ENCODE peak calls at places on chromosomes 6 and 20, in eight cellular contexts. U is fibroblast of the aortic adventitia, W is BE2C, T is AG09319, Z is GM13977, B is stomach, C is A549, M is right atrium auricular region. Q is an unnamed sample.

GRCh38 chr6:149236584-149236983 is 80.9 kb upstream of the TAB2 start:
- DNase-seq in T (no peak), B (no peak), M (no peak), U (peak; percentile 84), W (no peak), Z (no peak), C (no peak), Q (no peak)

GRCh38 chr6:11284996-11285395 is 52.5 kb upstream of the NEDD9 start:
- DNase-seq in W (no peak), C (no peak), Z (no peak), M (no peak), B (no peak), U (no peak), T (no peak), Q (no peak)

GRCh38 chr6:32056254-32056653 is 18.0 kb downstream of the CYP21A2 start:
- DNase-seq in Z (no peak), T (no peak), C (no peak), W (no peak), M (no peak), U (no peak), B (no peak), Q (no peak)

GRCh38 chr20:49570828-49571552 is 3.1 kb upstream of the PTGIS start:
- DNase-seq in M (peak; percentile 57), B (no peak), C (no peak), W (no peak), Z (no peak), U (peak; percentile 83), T (no peak), Q (no peak)

GRCh38 chr6:1834231-1834630 is 224.5 kb downstream of the FOXC1 start:
- DNase-seq in Z (no peak), C (no peak), M (no peak), B (no peak), T (no peak), U (no peak), W (no peak), Q (no peak)

GRCh38 chr6:53805725-53806124 is 10.9 kb downstream of the LRRC1 start:
- DNase-seq in M (no peak), U (no peak), W (no peak), C (no peak), Z (no peak), B (no peak), T (no peak), Q (no peak)

GRCh38 chr6:149313070-149313469 is 4.4 kb upstream of the TAB2 start:
- DNase-seq in C (no peak), T (no peak), U (no peak), M (no peak), W (no peak), Z (no peak), B (no peak), Q (no peak)

GRCh38 chr6:49787176-49787575 is at the start of gene PGK2:
- DNase-seq in W (peak; percentile 10), U (no peak), T (no peak), B (no peak), C (peak; percentile 41), Z (no peak), M (no peak), Q (no peak)

GRCh38 chr20:55200317-55200716 is 724.9 kb downstream of the DOK5 start:
- DNase-seq in C (no peak), U (no peak), M (no peak), T (no peak), Z (no peak), W (no peak), B (no peak), Q (no peak)

GRCh38 chr6:139925894-139926641 is 551.6 kb upstream of the CITED2 start:
- DNase-seq in B (no peak), W (peak; percentile 70), U (peak; percentile 92), Z (no peak), T (peak; percentile 30), C (peak; percentile 1), M (no peak), Q (no peak)

GRCh38 chr6:5619249-5619648 is 357.9 kb downstream of the FARS2 start:
- DNase-seq in T (no peak), Z (no peak), B (no peak), U (no peak), W (no peak), C (no peak), M (no peak), Q (peak; percentile 43)

GRCh38 chr20:17295991-17296390 is 69.2 kb downstream of the PCSK2 start:
- DNase-seq in U (no peak), B (no peak), C (no peak), Z (no peak), W (no peak), T (no peak), M (no peak), Q (no peak)

GRCh38 chr6:53043626-53044025 is 21.6 kb upstream of the FBXO9 start:
- DNase-seq in U (peak; percentile 55), B (no peak), M (no peak), Z (no peak), T (no peak), C (no peak), W (no peak), Q (no peak)

GRCh38 chr6:24910850-24911712 is 24.7 kb downstream of the RIPOR2 start:
- DNase-seq in Z (peak; percentile 44), M (no peak), B (peak; percentile 61), C (no peak), W (peak; percentile 66), U (peak; percentile 22), T (no peak), Q (peak; percentile 59)

GRCh38 chr6:134247271-134247833 is 70.6 kb downstream of the SGK1 start:
- DNase-seq in W (no peak), B (no peak), M (no peak), C (no peak), U (no peak), T (no peak), Z (peak; percentile 59), Q (peak; percentile 60)

GRCh38 chr6:166317261-166318212 is 9.3 kb upstream of the PRR18 start:
- DNase-seq in U (no peak), W (no peak), T (no peak), C (no peak), B (no peak), M (no peak), Z (no peak), Q (no peak)

GRCh38 chr6:80338201-80338836 is 231.8 kb downstream of the BCKDHB start:
- DNase-seq in B (peak; percentile 47), C (peak; percentile 57), W (peak; percentile 87), T (no peak), M (no peak), Z (peak; percentile 21), U (peak; percentile 38), Q (peak; percentile 40)
- TF ChIP-seq CTCF in B (no peak), C (peak; percentile 65), W (peak; percentile 88), T (peak; percentile 35), M (peak; percentile 76), Z (peak; percentile 84), U (peak; percentile 50), Q (peak; percentile 64)

GRCh38 chr6:75094614-75095321 is 111.1 kb downstream of the COL12A1 start:
- DNase-seq in B (no peak), Z (no peak), T (peak; percentile 66), C (peak; percentile 9), U (peak; percentile 94), M (no peak), W (no peak), Q (no peak)
- TF ChIP-seq CTCF in B (no peak), Z (no peak), T (peak; percentile 21), C (no peak), U (peak; percentile 19), M (no peak), W (no peak), Q (no peak)

GRCh38 chr6:17600527-17601388 is 656 bp downstream of the FAM8A1 start:
- DNase-seq in T (no peak), C (no peak), M (no peak), U (peak; percentile 11), Z (peak; percentile 53), B (peak; percentile 47), W (peak; percentile 49), Q (peak; percentile 63)
- TF ChIP-seq CTCF in T (no peak), C (no peak), M (no peak), U (no peak), Z (peak; percentile 33), B (no peak), W (no peak), Q (peak; percentile 0)

GRCh38 chr20:63957004-63957689 is 931 bp upstream of the UCKL1 start:
- DNase-seq in B (peak; percentile 71), W (peak; percentile 87), Z (peak; percentile 82), U (peak; percentile 61), C (peak; percentile 82), T (no peak), M (no peak), Q (peak; percentile 81)
- TF ChIP-seq CTCF in B (no peak), W (no peak), Z (no peak), U (peak; percentile 7), C (no peak), T (peak; percentile 2), M (no peak), Q (no peak)

DNA sequence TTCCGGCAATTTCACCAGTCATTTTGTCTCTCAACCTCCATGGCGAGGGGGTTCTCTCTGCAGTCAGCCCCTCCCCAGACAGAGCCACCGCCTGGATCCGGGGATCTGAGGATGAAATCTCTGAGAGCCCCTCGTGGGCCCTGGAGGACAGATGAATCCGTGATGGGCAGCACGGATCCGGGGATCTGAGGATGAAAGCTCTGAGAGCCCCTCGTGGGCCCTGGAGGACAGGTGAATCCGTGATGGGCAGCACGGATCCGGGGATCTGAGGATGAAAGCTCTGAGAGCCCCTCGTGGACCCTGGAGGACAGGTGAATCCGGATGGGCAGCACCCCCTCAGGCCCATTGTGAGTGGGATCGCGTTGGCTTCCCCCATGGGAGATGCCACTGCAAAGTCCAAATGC is 106.5 kb downstream of the DACT2 start:
- DNase-seq in T (no peak), B (no peak), U (no peak), M (no peak), W (no peak), Z (no peak), C (no peak), Q (no peak)
- TF ChIP-seq CTCF in T (no peak), B (no peak), U (no peak), M (no peak), W (no peak), Z (no peak), C (no peak), Q (no peak)

GRCh38 chr20:3115190-3116107 is 30.9 kb upstream of the AVP start:
- DNase-seq in U (peak; percentile 65), T (peak; percentile 18), C (peak; percentile 77), Z (peak; percentile 83), W (peak; percentile 70), M (no peak), B (no peak), Q (peak; percentile 84)
- TF ChIP-seq CTCF in U (peak; percentile 85), T (peak; percentile 79), C (peak; percentile 81), Z (peak; percentile 74), W (peak; percentile 80), M (peak; percentile 86), B (no peak), Q (peak; percentile 55)

DNA sequence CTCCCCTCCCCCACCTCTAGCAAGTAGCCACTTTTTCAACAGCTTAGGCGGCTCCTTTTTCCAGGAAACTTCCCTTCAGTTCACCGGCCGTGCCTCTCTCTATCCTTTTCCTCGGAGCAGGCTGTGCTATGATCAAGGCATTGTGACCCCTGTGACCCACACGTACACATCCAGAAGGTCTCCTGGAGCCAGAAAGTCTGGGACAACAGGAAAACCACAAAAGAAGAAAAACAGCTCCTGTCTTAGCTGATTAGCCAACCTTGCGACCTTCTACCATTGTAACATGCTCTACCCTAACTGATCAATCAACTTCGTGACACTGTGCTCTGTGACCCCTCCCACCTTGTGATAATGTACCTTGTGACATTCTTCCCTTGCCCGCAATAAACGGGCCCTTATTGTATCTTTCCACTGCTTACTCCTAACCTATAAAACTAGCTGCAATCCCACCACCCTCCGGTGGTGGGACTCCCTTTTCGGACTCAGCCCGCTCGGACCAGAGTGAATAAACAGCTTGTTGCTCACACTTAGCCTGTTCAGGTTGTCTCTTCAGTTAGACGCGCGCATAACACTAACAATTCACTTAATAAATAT is 24.2 kb downstream of the ZNF311 start:
- DNase-seq in C (peak; percentile 86), T (no peak), W (peak; percentile 85), Z (peak; percentile 66), U (peak; percentile 67), M (peak; percentile 69), B (no peak), Q (peak; percentile 53)
- TF ChIP-seq CTCF in C (peak; percentile 11), T (peak; percentile 37), W (peak; percentile 48), Z (peak; percentile 18), U (peak; percentile 56), M (peak; percentile 20), B (no peak), Q (no peak)

Q was measured in GM13976.